ENCODE peak calls at places on chromosome 7, in four cellular contexts. X is psoas muscle, C is amniotic epithelial cell, Y is SW480. P is an unnamed sample.

GRCh38 chr7:2934211-2934731 is 90.2 kb upstream of the GNA12 start:
- DNase-seq in X (no peak), C (peak), Y (peak), P (no peak)

GRCh38 chr7:132782777-132783633 is 206.7 kb upstream of the PLXNA4 start:
- DNase-seq in X (no peak), C (peak), Y (no peak), P (no peak)

GRCh38 chr7:46208635-46209525 is 287.8 kb upstream of the IGFBP3 start:
- DNase-seq in X (no peak), C (no peak), Y (no peak), P (no peak)

GRCh38 chr7:87920578-87920977 is 13.5 kb upstream of the ADAM22 start:
- DNase-seq in X (no peak), C (no peak), Y (no peak), P (no peak)

GRCh38 chr7:135913404-135913803 is 63.8 kb downstream of the MTPN start:
- DNase-seq in X (no peak), C (no peak), Y (no peak), P (no peak)

GRCh38 chr7:47652591-47652990 is 70.7 kb upstream of the TNS3 start:
- DNase-seq in X (no peak), C (peak), Y (no peak), P (no peak)

GRCh38 chr7:141709749-141710148 is 1.6 kb downstream of the WEE2 start:
- DNase-seq in X (no peak), C (no peak), Y (no peak), P (no peak)

GRCh38 chr7:2018786-2019692 is 213.7 kb downstream of the MAD1L1 start:
- DNase-seq in X (peak), C (peak), Y (peak), P (peak)

GRCh38 chr7:54860003-54860775 is 101.2 kb upstream of the SEC61G start:
- DNase-seq in X (no peak), C (no peak), Y (no peak), P (no peak)

GRCh38 chr7:32536585-32536984 is 41.3 kb downstream of the AVL9 start:
- DNase-seq in X (no peak), C (peak), Y (no peak), P (no peak)

GRCh38 chr7:150341263-150342118 is at the start of gene RARRES2:
- DNase-seq in X (peak), C (peak), Y (no peak), P (no peak)

GRCh38 chr7:37247881-37248280 is 200.8 kb downstream of the ELMO1 start:
- DNase-seq in X (no peak), C (peak), Y (no peak), P (peak)

GRCh38 chr7:69893915-69894314 is 295.6 kb downstream of the AUTS2 start:
- DNase-seq in X (no peak), C (no peak), Y (no peak), P (no peak)

GRCh38 chr7:133477786-133478185 is 224.9 kb downstream of the EXOC4 start:
- DNase-seq in X (no peak), C (no peak), Y (no peak), P (no peak)

GRCh38 chr7:5448378-5449042 is 24.9 kb upstream of the TNRC18 start:
- DNase-seq in X (no peak), C (no peak), Y (no peak), P (no peak)

GRCh38 chr7:42151309-42151708 is 85.7 kb downstream of the GLI3 start:
- DNase-seq in X (no peak), C (no peak), Y (no peak), P (no peak)

P was measured in gastrocnemius medialis.